ENCODE peak calls at places on chromosomes 16 and 17, in ten cellular contexts. One of them, this sample, is unnamed.

GRCh38 chr17:83024205-83024971 is 55.0 kb upstream of the METRNL start:
- DNase-seq in progenitor cell of endocrine pancreas: no peak
- DNase-seq in skeletal muscle cell: no peak
- DNase-seq in AG09319: no peak
- DNase-seq in naive thymus-derived CD4-positive, alpha-beta T cell: no peak
- DNase-seq in heart right ventricle: no peak
- DNase-seq in left ventricle myocardium superior: no peak
- DNase-seq in adipocyte: no peak
- DNase-seq in activated naive CD4-positive, alpha-beta T cell: no peak
- DNase-seq in prostate gland: no peak
- DNase-seq in this sample: no peak

GRCh38 chr17:49516190-49516589 is 21.1 kb downstream of the NGFR start:
- DNase-seq in progenitor cell of endocrine pancreas: no peak
- DNase-seq in skeletal muscle cell: no peak
- DNase-seq in AG09319: no peak
- DNase-seq in naive thymus-derived CD4-positive, alpha-beta T cell: no peak
- DNase-seq in heart right ventricle: no peak
- DNase-seq in left ventricle myocardium superior: no peak
- DNase-seq in adipocyte: no peak
- DNase-seq in activated naive CD4-positive, alpha-beta T cell: no peak
- DNase-seq in prostate gland: peak
- DNase-seq in this sample: no peak

GRCh38 chr17:81239714-81240555 is 817 bp downstream of the NDUFAF8 start:
- DNase-seq in progenitor cell of endocrine pancreas: no peak
- DNase-seq in skeletal muscle cell: no peak
- DNase-seq in AG09319: no peak
- DNase-seq in naive thymus-derived CD4-positive, alpha-beta T cell: no peak
- DNase-seq in heart right ventricle: no peak
- DNase-seq in left ventricle myocardium superior: peak
- DNase-seq in adipocyte: peak
- DNase-seq in activated naive CD4-positive, alpha-beta T cell: peak
- DNase-seq in prostate gland: no peak
- DNase-seq in this sample: no peak

GRCh38 chr17:76688165-76688622 is 22.6 kb downstream of the MXRA7 start:
- DNase-seq in progenitor cell of endocrine pancreas: no peak
- DNase-seq in skeletal muscle cell: no peak
- DNase-seq in AG09319: no peak
- DNase-seq in naive thymus-derived CD4-positive, alpha-beta T cell: no peak
- DNase-seq in heart right ventricle: peak
- DNase-seq in left ventricle myocardium superior: peak
- DNase-seq in adipocyte: no peak
- DNase-seq in activated naive CD4-positive, alpha-beta T cell: no peak
- DNase-seq in prostate gland: no peak
- DNase-seq in this sample: peak

GRCh38 chr16:66928702-66929388 is 3.5 kb upstream of the RRAD start:
- DNase-seq in progenitor cell of endocrine pancreas: no peak
- DNase-seq in skeletal muscle cell: no peak
- DNase-seq in AG09319: no peak
- DNase-seq in naive thymus-derived CD4-positive, alpha-beta T cell: no peak
- DNase-seq in heart right ventricle: no peak
- DNase-seq in left ventricle myocardium superior: no peak
- DNase-seq in adipocyte: peak
- DNase-seq in activated naive CD4-positive, alpha-beta T cell: no peak
- DNase-seq in prostate gland: no peak
- DNase-seq in this sample: no peak

GRCh38 chr16:27229891-27230470 is 26.7 kb downstream of the KDM8 start:
- DNase-seq in progenitor cell of endocrine pancreas: no peak
- DNase-seq in skeletal muscle cell: no peak
- DNase-seq in AG09319: no peak
- DNase-seq in naive thymus-derived CD4-positive, alpha-beta T cell: no peak
- DNase-seq in heart right ventricle: no peak
- DNase-seq in left ventricle myocardium superior: no peak
- DNase-seq in adipocyte: no peak
- DNase-seq in activated naive CD4-positive, alpha-beta T cell: no peak
- DNase-seq in prostate gland: no peak
- DNase-seq in this sample: peak

GRCh38 chr17:50955667-50956120 is 89.5 kb upstream of the TOB1 start:
- DNase-seq in progenitor cell of endocrine pancreas: no peak
- DNase-seq in skeletal muscle cell: no peak
- DNase-seq in AG09319: no peak
- DNase-seq in naive thymus-derived CD4-positive, alpha-beta T cell: no peak
- DNase-seq in heart right ventricle: no peak
- DNase-seq in left ventricle myocardium superior: no peak
- DNase-seq in adipocyte: no peak
- DNase-seq in activated naive CD4-positive, alpha-beta T cell: no peak
- DNase-seq in prostate gland: no peak
- DNase-seq in this sample: peak

GRCh38 chr16:89620406-89620841 is 7.0 kb downstream of the DPEP1 start:
- DNase-seq in progenitor cell of endocrine pancreas: no peak
- DNase-seq in skeletal muscle cell: no peak
- DNase-seq in AG09319: no peak
- DNase-seq in naive thymus-derived CD4-positive, alpha-beta T cell: no peak
- DNase-seq in heart right ventricle: no peak
- DNase-seq in left ventricle myocardium superior: no peak
- DNase-seq in adipocyte: no peak
- DNase-seq in activated naive CD4-positive, alpha-beta T cell: no peak
- DNase-seq in prostate gland: no peak
- DNase-seq in this sample: no peak

GRCh38 chr17:17682293-17682736 is 1.1 kb downstream of the RAI1 start:
- DNase-seq in progenitor cell of endocrine pancreas: no peak
- DNase-seq in skeletal muscle cell: no peak
- DNase-seq in AG09319: no peak
- DNase-seq in naive thymus-derived CD4-positive, alpha-beta T cell: peak
- DNase-seq in heart right ventricle: peak
- DNase-seq in left ventricle myocardium superior: peak
- DNase-seq in adipocyte: peak
- DNase-seq in activated naive CD4-positive, alpha-beta T cell: no peak
- DNase-seq in prostate gland: peak
- DNase-seq in this sample: no peak

GRCh38 chr17:29572691-29573557 is 4.4 kb downstream of the TP53I13 start:
- DNase-seq in progenitor cell of endocrine pancreas: peak
- DNase-seq in skeletal muscle cell: no peak
- DNase-seq in AG09319: no peak
- DNase-seq in naive thymus-derived CD4-positive, alpha-beta T cell: peak
- DNase-seq in heart right ventricle: peak
- DNase-seq in left ventricle myocardium superior: peak
- DNase-seq in adipocyte: peak
- DNase-seq in activated naive CD4-positive, alpha-beta T cell: no peak
- DNase-seq in prostate gland: no peak
- DNase-seq in this sample: peak

GRCh38 chr17:61410555-61411089 is 11.0 kb downstream of the TBX2 start:
- DNase-seq in progenitor cell of endocrine pancreas: peak
- DNase-seq in skeletal muscle cell: no peak
- DNase-seq in AG09319: peak
- DNase-seq in naive thymus-derived CD4-positive, alpha-beta T cell: peak
- DNase-seq in heart right ventricle: peak
- DNase-seq in left ventricle myocardium superior: peak
- DNase-seq in adipocyte: peak
- DNase-seq in activated naive CD4-positive, alpha-beta T cell: peak
- DNase-seq in prostate gland: no peak
- DNase-seq in this sample: peak

GRCh38 chr17:3917391-3917931 is 1.2 kb upstream of the P2RX1 start:
- DNase-seq in progenitor cell of endocrine pancreas: no peak
- DNase-seq in skeletal muscle cell: no peak
- DNase-seq in AG09319: no peak
- DNase-seq in naive thymus-derived CD4-positive, alpha-beta T cell: no peak
- DNase-seq in heart right ventricle: peak
- DNase-seq in left ventricle myocardium superior: peak
- DNase-seq in adipocyte: no peak
- DNase-seq in activated naive CD4-positive, alpha-beta T cell: no peak
- DNase-seq in prostate gland: no peak
- DNase-seq in this sample: peak

GRCh38 chr17:9703781-9704082 is 58.4 kb downstream of the USP43 start:
- DNase-seq in progenitor cell of endocrine pancreas: no peak
- DNase-seq in skeletal muscle cell: no peak
- DNase-seq in AG09319: no peak
- DNase-seq in naive thymus-derived CD4-positive, alpha-beta T cell: no peak
- DNase-seq in heart right ventricle: no peak
- DNase-seq in left ventricle myocardium superior: no peak
- DNase-seq in adipocyte: no peak
- DNase-seq in activated naive CD4-positive, alpha-beta T cell: no peak
- DNase-seq in prostate gland: no peak
- DNase-seq in this sample: no peak

GRCh38 chr17:2056221-2057129 is 1.6 kb downstream of the HIC1 start:
- DNase-seq in progenitor cell of endocrine pancreas: peak
- DNase-seq in skeletal muscle cell: no peak
- DNase-seq in AG09319: no peak
- DNase-seq in naive thymus-derived CD4-positive, alpha-beta T cell: peak
- DNase-seq in heart right ventricle: no peak
- DNase-seq in left ventricle myocardium superior: peak
- DNase-seq in adipocyte: peak
- DNase-seq in activated naive CD4-positive, alpha-beta T cell: no peak
- DNase-seq in prostate gland: no peak
- DNase-seq in this sample: peak

GRCh38 chr17:13088666-13089065 is 70.8 kb upstream of the ELAC2 start:
- DNase-seq in progenitor cell of endocrine pancreas: no peak
- DNase-seq in skeletal muscle cell: no peak
- DNase-seq in AG09319: no peak
- DNase-seq in naive thymus-derived CD4-positive, alpha-beta T cell: no peak
- DNase-seq in heart right ventricle: no peak
- DNase-seq in left ventricle myocardium superior: no peak
- DNase-seq in adipocyte: no peak
- DNase-seq in activated naive CD4-positive, alpha-beta T cell: no peak
- DNase-seq in prostate gland: no peak
- DNase-seq in this sample: no peak

GRCh38 chr17:77875881-77876509 is 82.5 kb upstream of the TNRC6C start:
- DNase-seq in progenitor cell of endocrine pancreas: no peak
- DNase-seq in skeletal muscle cell: no peak
- DNase-seq in AG09319: no peak
- DNase-seq in naive thymus-derived CD4-positive, alpha-beta T cell: no peak
- DNase-seq in heart right ventricle: peak
- DNase-seq in left ventricle myocardium superior: no peak
- DNase-seq in adipocyte: no peak
- DNase-seq in activated naive CD4-positive, alpha-beta T cell: no peak
- DNase-seq in prostate gland: no peak
- DNase-seq in this sample: no peak

GRCh38 chr17:4537451-4538235 is 17.5 kb downstream of the MYBBP1A start:
- DNase-seq in progenitor cell of endocrine pancreas: no peak
- DNase-seq in skeletal muscle cell: no peak
- DNase-seq in AG09319: no peak
- DNase-seq in naive thymus-derived CD4-positive, alpha-beta T cell: no peak
- DNase-seq in heart right ventricle: peak
- DNase-seq in left ventricle myocardium superior: no peak
- DNase-seq in adipocyte: no peak
- DNase-seq in activated naive CD4-positive, alpha-beta T cell: no peak
- DNase-seq in prostate gland: no peak
- DNase-seq in this sample: no peak